ENCODE peak calls at places on chromosomes 2 and 18, in ten cellular contexts. E is tibial artery; O is breast epithelium; K is pancreas; A is fibroblast of lung; B is CD8-positive, alpha-beta T cell; G is Peyer's patch; X is heart left ventricle; Q is WERI-Rb-1; V is PC-3. R is an unnamed sample.

GRCh38 chr2:199968126-199968525 is 12.7 kb downstream of the MAIP1 start:
- DNase-seq in E (no peak), O (no peak), K (no peak), A (no peak), B (no peak), G (no peak), X (no peak), Q (no peak), V (no peak), R (no peak)

GRCh38 chr18:76913583-76913982 is 91.2 kb downstream of the ZNF236 start:
- DNase-seq in E (no peak), O (no peak), K (no peak), A (no peak), B (no peak), G (no peak), X (no peak), Q (no peak), V (no peak), R (no peak)

GRCh38 chr2:168089200-168089599 is 158.2 kb downstream of the STK39 start:
- DNase-seq in E (no peak), O (no peak), K (no peak), A (no peak), B (no peak), G (no peak), X (no peak), Q (no peak), V (no peak), R (no peak)

GRCh38 chr18:73007935-73008308 is 140.1 kb upstream of the NETO1 start:
- DNase-seq in E (no peak), O (no peak), K (no peak), A (no peak), B (no peak), G (no peak), X (no peak), Q (no peak), V (no peak), R (no peak)

GRCh38 chr2:53424902-53425301 is 342.7 kb upstream of the CHAC2 start:
- DNase-seq in E (no peak), O (no peak), K (no peak), A (no peak), B (no peak), G (no peak), X (no peak), Q (no peak), V (no peak), R (no peak)

GRCh38 chr18:22006458-22006857 is 162.9 kb upstream of the GATA6 start:
- DNase-seq in E (no peak), O (no peak), K (no peak), A (no peak), B (no peak), G (no peak), X (no peak), Q (no peak), V (no peak), R (no peak)

GRCh38 chr2:157789933-157790511 is 86.1 kb downstream of the ACVR1 start:
- DNase-seq in E (peak; percentile 46), O (peak; percentile 51), K (peak; percentile 76), A (peak; percentile 24), B (no peak), G (peak; percentile 60), X (peak; percentile 70), Q (no peak), V (no peak), R (no peak)

GRCh38 chr2:45712538-45712937 is 61.1 kb downstream of the PRKCE start:
- DNase-seq in E (no peak), O (no peak), K (no peak), A (no peak), B (no peak), G (no peak), X (no peak), Q (no peak), V (peak; percentile 38), R (peak; percentile 29)

GRCh38 chr2:79272616-79273015 is 113.1 kb upstream of the REG3A start:
- DNase-seq in E (no peak), O (no peak), K (no peak), A (no peak), B (no peak), G (no peak), X (no peak), Q (no peak), V (no peak), R (no peak)

GRCh38 chr2:79271456-79271855 is 111.9 kb upstream of the REG3A start:
- DNase-seq in E (no peak), O (no peak), K (no peak), A (no peak), B (no peak), G (no peak), X (no peak), Q (no peak), V (no peak), R (no peak)

GRCh38 chr2:79275863-79276262 is 116.3 kb upstream of the REG3A start:
- DNase-seq in E (no peak), O (no peak), K (no peak), A (no peak), B (no peak), G (no peak), X (no peak), Q (no peak), V (no peak), R (no peak)

GRCh38 chr2:79275197-79275596 is 115.6 kb upstream of the REG3A start:
- DNase-seq in E (no peak), O (no peak), K (no peak), A (no peak), B (no peak), G (no peak), X (no peak), Q (no peak), V (no peak), R (no peak)
- TF ChIP-seq CTCF in E (no peak), O (no peak), K (no peak), A (no peak), B (no peak), G (no peak), X (no peak), Q (peak; percentile 2), V (no peak), R (no peak)

GRCh38 chr2:64666810-64667438 is 13.2 kb upstream of the SERTAD2 start:
- DNase-seq in E (no peak), O (no peak), K (no peak), A (no peak), B (no peak), G (no peak), X (no peak), Q (no peak), V (no peak), R (peak; percentile 25)

GRCh38 chr2:64669288-64669687 is 15.6 kb upstream of the SERTAD2 start:
- DNase-seq in E (no peak), O (no peak), K (no peak), A (no peak), B (no peak), G (no peak), X (no peak), Q (no peak), V (no peak), R (no peak)

GRCh38 chr2:64667535-64667934 is 13.8 kb upstream of the SERTAD2 start:
- DNase-seq in E (no peak), O (no peak), K (no peak), A (no peak), B (no peak), G (no peak), X (no peak), Q (no peak), V (no peak), R (no peak)

GRCh38 chr2:64670047-64670446 is 16.3 kb upstream of the SERTAD2 start:
- DNase-seq in E (no peak), O (no peak), K (no peak), A (no peak), B (no peak), G (no peak), X (no peak), Q (no peak), V (no peak), R (no peak)

GRCh38 chr2:64668542-64668941 is 14.8 kb upstream of the SERTAD2 start:
- DNase-seq in E (no peak), O (no peak), K (no peak), A (no peak), B (no peak), G (no peak), X (no peak), Q (no peak), V (no peak), R (no peak)
- H3K27ac ChIP-seq in E (no peak overlapping the region), O (no peak overlapping the region), K (no peak overlapping the region), A (no peak overlapping the region), B (no peak overlapping the region), G (no peak overlapping the region), X (no peak overlapping the region), Q (no peak overlapping the region), V (no peak overlapping the region), R (no peak overlapping the region)

GRCh38 chr2:81658227-81658626 is 1353.7 kb upstream of the LRRTM1 start:
- DNase-seq in E (no peak), O (no peak), K (no peak), A (peak; percentile 27), B (no peak), G (no peak), X (no peak), Q (no peak), V (peak; percentile 98), R (no peak)
- H3K4me3 ChIP-seq in E (no peak overlapping the region), O (no peak overlapping the region), K (no peak overlapping the region), A (no peak overlapping the region), B (no peak overlapping the region), G (no peak overlapping the region), X (no peak overlapping the region), Q (no peak overlapping the region), V (no peak overlapping the region), R (no peak overlapping the region)

GRCh38 chr2:46915811-46916630 is 415 bp upstream of the MCFD2 start:
- DNase-seq in E (peak; percentile 89), O (peak; percentile 86), K (peak; percentile 99), A (peak; percentile 89), B (peak; percentile 74), G (peak; percentile 90), X (peak; percentile 94), Q (peak; percentile 92), V (peak; percentile 92), R (peak; percentile 95)

GRCh38 chr2:46909771-46910419 is 5.7 kb downstream of the MCFD2 start:
- DNase-seq in E (no peak), O (no peak), K (no peak), A (peak; percentile 95), B (no peak), G (peak; percentile 72), X (no peak), Q (no peak), V (peak; percentile 90), R (no peak)

GRCh38 chr2:46914578-46915230 is 902 bp downstream of the MCFD2 start:
- DNase-seq in E (no peak), O (no peak), K (no peak), A (no peak), B (no peak), G (no peak), X (no peak), Q (no peak), V (no peak), R (peak; percentile 6)

GRCh38 chr2:46915281-46915810 is at the start of gene MCFD2:
- DNase-seq in E (peak; percentile 47), O (no peak), K (no peak), A (no peak), B (no peak), G (no peak), X (peak; percentile 84), Q (no peak), V (peak; percentile 20), R (no peak)

DNA sequence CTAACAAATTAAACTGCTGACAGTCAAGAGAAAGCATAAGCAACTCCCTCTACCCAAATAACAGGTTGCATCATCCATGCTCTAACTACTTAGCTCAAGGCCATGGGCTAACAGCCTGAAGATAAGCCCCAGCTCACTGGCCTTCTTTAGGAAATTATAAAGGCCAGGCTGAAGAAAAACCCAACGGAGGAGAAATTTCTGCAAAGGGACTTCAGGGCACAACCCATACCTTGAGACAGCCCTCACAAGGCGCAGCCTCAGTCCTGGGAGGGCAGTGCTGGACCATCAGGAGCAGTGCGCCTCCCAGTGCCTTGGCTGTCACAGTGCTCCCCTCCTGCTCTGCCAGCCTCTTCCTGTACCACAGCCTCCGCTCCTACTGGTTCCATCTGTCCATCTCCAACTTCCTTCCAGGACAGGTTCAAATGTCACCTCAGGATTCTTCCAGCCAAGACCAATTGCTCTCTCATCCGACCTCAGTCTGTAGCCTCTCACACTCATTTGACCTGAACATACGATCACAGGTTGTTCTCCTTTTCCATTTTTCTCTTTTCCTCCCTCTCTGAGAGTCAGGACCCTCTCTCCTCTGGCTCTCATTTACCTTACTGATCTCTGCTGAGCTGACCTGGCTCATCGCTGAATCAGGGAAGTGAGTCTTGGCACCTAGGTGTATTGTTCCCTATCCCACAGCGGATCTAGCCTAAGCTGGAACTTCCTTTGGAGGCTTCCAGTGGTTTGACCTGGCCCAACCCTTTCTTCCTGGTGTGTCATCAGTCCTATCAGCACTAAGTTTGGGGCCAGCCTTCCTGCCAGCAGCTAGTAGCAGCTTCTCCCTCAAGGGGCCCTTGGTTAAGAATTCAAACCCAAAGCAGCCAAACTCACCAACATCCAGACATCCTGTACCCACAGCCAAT is 1.9 kb downstream of the MCFD2 start:
- DNase-seq in E (no peak), O (no peak), K (peak; percentile 59), A (peak; percentile 73), B (no peak), G (no peak), X (no peak), Q (peak; percentile 35), V (peak; percentile 89), R (peak; percentile 58)
- TF ChIP-seq CTCF in E (no peak), O (no peak), K (no peak), A (no peak), B (no peak), G (no peak), X (no peak), Q (peak; percentile 65), V (peak; percentile 26), R (no peak)

R was measured in cardiac muscle cell.